ENCODE peak calls at places on chromosomes 4 and X, in nine cellular contexts. Y is hepatocyte, W is sigmoid colon, T is upper lobe of right lung, V is right atrium auricular region, C is heart right ventricle, E is ovary, R is left lung, I is PC-3. J is an unnamed sample.

GRCh38 chrX:13376857-13377441 is 57.1 kb upstream of the ATXN3L start:
- DNase-seq in Y (peak; percentile 72), W (no peak), T (no peak), V (no peak), C (no peak), E (no peak), R (no peak), I (peak; percentile 71), J (no peak)

GRCh38 chr4:46993075-46994006 is at the start of gene GABRA4:
- DNase-seq in Y (peak; percentile 26), W (no peak), T (peak; percentile 63), V (no peak), C (peak; percentile 24), E (no peak), R (peak; percentile 70), I (no peak), J (peak; percentile 65)

GRCh38 chr4:173301518-173302201 is 32.5 kb downstream of the HMGB2 start:
- DNase-seq in Y (peak; percentile 51), W (no peak), T (no peak), V (no peak), C (no peak), E (no peak), R (no peak), I (peak; percentile 52), J (no peak)

GRCh38 chr4:158871050-158871724 is 102.4 kb downstream of the FNIP2 start:
- DNase-seq in Y (no peak), W (no peak), T (no peak), V (no peak), C (no peak), E (peak; percentile 50), R (no peak), I (no peak), J (no peak)

GRCh38 chr4:185640809-185641675 is 105.7 kb upstream of the PDLIM3 start:
- DNase-seq in Y (peak; percentile 81), W (no peak), T (no peak), V (no peak), C (no peak), E (no peak), R (no peak), I (peak; percentile 74), J (no peak)

GRCh38 chr4:158229768-158230167 is 19.5 kb downstream of the TMEM144 start:
- DNase-seq in Y (no peak), W (no peak), T (no peak), V (no peak), C (no peak), E (no peak), R (no peak), I (no peak), J (no peak)

GRCh38 chr4:158807696-158808095 is 38.9 kb downstream of the FNIP2 start:
- DNase-seq in Y (no peak), W (no peak), T (no peak), V (no peak), C (no peak), E (no peak), R (no peak), I (no peak), J (no peak)

GRCh38 chr4:2843909-2844584 is 403 bp downstream of the ADD1 start:
- DNase-seq in Y (peak; percentile 8), W (peak; percentile 82), T (peak; percentile 82), V (peak; percentile 66), C (peak; percentile 63), E (peak; percentile 73), R (peak; percentile 87), I (peak; percentile 6), J (peak; percentile 41)

GRCh38 chr4:166366012-166366411 is 493.0 kb downstream of the TLL1 start:
- DNase-seq in Y (no peak), W (no peak), T (no peak), V (no peak), C (no peak), E (no peak), R (no peak), I (peak; percentile 39), J (no peak)

GRCh38 chr4:183783933-183784622 is 121.0 kb upstream of the STOX2 start:
- DNase-seq in Y (peak; percentile 65), W (no peak), T (no peak), V (peak; percentile 77), C (no peak), E (no peak), R (no peak), I (peak; percentile 13), J (no peak)

GRCh38 chrX:24097741-24098140 is 43.0 kb downstream of the EIF2S3 start:
- DNase-seq in Y (no peak), W (no peak), T (no peak), V (no peak), C (no peak), E (no peak), R (no peak), I (no peak), J (no peak)

GRCh38 chrX:120463241-120463640 is 5.9 kb downstream of the LAMP2 start:
- DNase-seq in Y (no peak), W (no peak), T (no peak), V (no peak), C (no peak), E (no peak), R (no peak), I (peak; percentile 12), J (no peak)

GRCh38 chr4:53233396-53233795 is 132.5 kb downstream of the SCFD2 start:
- DNase-seq in Y (no peak), W (no peak), T (no peak), V (no peak), C (no peak), E (no peak), R (no peak), I (no peak), J (no peak)

GRCh38 chrX:15563056-15563455 is 37.7 kb downstream of the ACE2 start:
- DNase-seq in Y (no peak), W (no peak), T (no peak), V (no peak), C (no peak), E (no peak), R (no peak), I (no peak), J (no peak)

GRCh38 chr4:79852305-79852730 is 220.7 kb downstream of the ANTXR2 start:
- DNase-seq in Y (peak; percentile 6), W (no peak), T (no peak), V (no peak), C (peak; percentile 18), E (no peak), R (no peak), I (no peak), J (peak; percentile 11)
- H3K4me3 ChIP-seq in Y (no peak overlapping the region), W (no peak overlapping the region), T (no peak overlapping the region), V (no peak overlapping the region), C (no peak overlapping the region), E (no peak overlapping the region), R (no peak overlapping the region), I (no peak overlapping the region), J (no peak overlapping the region)

GRCh38 chrX:19877431-19877830 is 10.0 kb downstream of the SH3KBP1 start:
- DNase-seq in Y (no peak), W (no peak), T (no peak), V (no peak), C (no peak), E (no peak), R (no peak), I (no peak), J (no peak)

GRCh38 chrX:19881559-19881958 is 5.8 kb downstream of the SH3KBP1 start:
- DNase-seq in Y (no peak), W (no peak), T (no peak), V (no peak), C (no peak), E (no peak), R (no peak), I (no peak), J (no peak)

GRCh38 chrX:19879742-19880378 is 7.5 kb downstream of the SH3KBP1 start:
- DNase-seq in Y (no peak), W (no peak), T (no peak), V (no peak), C (no peak), E (no peak), R (no peak), I (no peak), J (no peak)

GRCh38 chrX:19876962-19877361 is 10.4 kb downstream of the SH3KBP1 start:
- DNase-seq in Y (no peak), W (no peak), T (no peak), V (no peak), C (no peak), E (no peak), R (no peak), I (no peak), J (no peak)

GRCh38 chrX:19879181-19879580 is 8.2 kb downstream of the SH3KBP1 start:
- DNase-seq in Y (no peak), W (no peak), T (no peak), V (no peak), C (no peak), E (no peak), R (no peak), I (no peak), J (no peak)
- H3K4me1 ChIP-seq in Y (no peaks in the 10 kb centered on the region), W (no peaks in the 10 kb centered on the region), T (no peaks in the 10 kb centered on the region), V (no peaks in the 10 kb centered on the region), C (peaks cover 6% of the 10 kb centered on the region), E (no peaks in the 10 kb centered on the region), R (no peaks in the 10 kb centered on the region), I (peaks cover 23% of the 10 kb centered on the region), J (no peaks in the 10 kb centered on the region)

GRCh38 chr4:182339246-182339645 is 96.0 kb downstream of the TENM3 start:
- DNase-seq in Y (peak; percentile 16), W (no peak), T (no peak), V (no peak), C (no peak), E (no peak), R (no peak), I (no peak), J (no peak)
- TF ChIP-seq CTCF in Y (no peak), W (no peak), T (no peak), V (no peak), C (no peak), E (no peak), R (no peak), I (no peak), J (no peak)

DNA sequence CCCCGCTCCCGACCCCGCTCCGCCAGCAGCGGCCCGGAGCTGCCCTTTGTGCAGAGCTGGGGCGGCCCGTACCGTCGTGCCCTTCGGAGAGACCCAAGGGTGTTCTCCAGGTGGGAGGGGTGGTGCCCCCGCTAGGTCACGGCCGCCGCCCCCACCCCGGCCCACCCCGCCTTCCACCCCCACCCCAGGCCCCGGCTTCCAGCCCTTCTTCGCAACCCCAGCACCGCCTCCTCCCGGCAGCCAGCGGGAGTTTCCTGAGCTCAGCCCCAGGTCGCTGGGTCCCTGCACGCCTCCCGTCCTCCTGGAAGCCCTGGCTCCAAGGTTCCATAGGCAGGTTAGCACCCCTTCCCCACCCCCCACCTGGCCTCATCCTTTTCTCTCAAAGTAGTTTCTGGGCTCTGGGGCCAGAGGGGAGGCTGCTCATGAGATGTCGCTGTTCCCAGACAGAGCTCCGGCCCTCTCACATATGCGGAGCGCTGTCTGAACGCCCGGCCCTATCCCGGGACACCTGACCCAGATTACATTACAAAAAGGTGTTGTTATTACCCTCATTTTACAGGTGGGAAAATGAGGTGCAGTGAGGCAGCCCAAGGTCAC is 25.2 kb upstream of the FGFR3 start:
- DNase-seq in Y (peak; percentile 87), W (no peak), T (peak; percentile 91), V (no peak), C (no peak), E (no peak), R (no peak), I (no peak), J (peak; percentile 61)
- H3K4me3 ChIP-seq in Y (no peak overlapping the region), W (peak overlapping the region; percentile 42), T (peak overlapping the region; percentile 40), V (peak overlapping the region; percentile 58), C (peak overlapping the region; percentile 53), E (peak overlapping the region; percentile 24), R (peak overlapping the region; percentile 19), I (no peak overlapping the region), J (peak overlapping the region; percentile 49)

J was measured in pancreas.